ENCODE peak calls at places on chromosomes 2 and 18, in five cellular contexts. One of them, this sample, is unnamed.

GRCh38 chr2:27238976-27239375 is 21.8 kb downstream of the CAD start:
- DNase-seq in body of pancreas: no peak
- DNase-seq in kidney: no peak
- DNase-seq in hepatocyte: no peak
- DNase-seq in naive thymus-derived CD4-positive, alpha-beta T cell: no peak
- DNase-seq in this sample: no peak

GRCh38 chr18:23853448-23854210 is 160.9 kb upstream of the TTC39C start:
- DNase-seq in body of pancreas: no peak
- DNase-seq in kidney: no peak
- DNase-seq in hepatocyte: no peak
- DNase-seq in naive thymus-derived CD4-positive, alpha-beta T cell: no peak
- DNase-seq in this sample: no peak

GRCh38 chr2:169118060-169118459 is 48.7 kb downstream of the DHRS9 start:
- DNase-seq in body of pancreas: no peak
- DNase-seq in kidney: no peak
- DNase-seq in hepatocyte: no peak
- DNase-seq in naive thymus-derived CD4-positive, alpha-beta T cell: no peak
- DNase-seq in this sample: peak; percentile 34

GRCh38 chr2:55883339-55883738 is 40.2 kb downstream of the EFEMP1 start:
- DNase-seq in body of pancreas: no peak
- DNase-seq in kidney: no peak
- DNase-seq in hepatocyte: no peak
- DNase-seq in naive thymus-derived CD4-positive, alpha-beta T cell: no peak
- DNase-seq in this sample: peak; percentile 65

GRCh38 chr2:199875400-199875799 is 24.4 kb upstream of the FTCDNL1 start:
- DNase-seq in body of pancreas: no peak
- DNase-seq in kidney: no peak
- DNase-seq in hepatocyte: no peak
- DNase-seq in naive thymus-derived CD4-positive, alpha-beta T cell: no peak
- DNase-seq in this sample: no peak

GRCh38 chr2:231565915-231566594 is 26.6 kb upstream of the TEX44 start:
- DNase-seq in body of pancreas: no peak
- DNase-seq in kidney: no peak
- DNase-seq in hepatocyte: no peak
- DNase-seq in naive thymus-derived CD4-positive, alpha-beta T cell: no peak
- DNase-seq in this sample: no peak

GRCh38 chr2:47904903-47905453 is 1.3 kb downstream of the FBXO11 start:
- DNase-seq in body of pancreas: peak; percentile 43
- DNase-seq in kidney: peak; percentile 85
- DNase-seq in hepatocyte: no peak
- DNase-seq in naive thymus-derived CD4-positive, alpha-beta T cell: no peak
- DNase-seq in this sample: peak; percentile 58

GRCh38 chr2:25993049-25993448 is 10.8 kb upstream of the KIF3C start:
- DNase-seq in body of pancreas: no peak
- DNase-seq in kidney: no peak
- DNase-seq in hepatocyte: no peak
- DNase-seq in naive thymus-derived CD4-positive, alpha-beta T cell: no peak
- DNase-seq in this sample: no peak

GRCh38 chr2:237968048-237968862 is 1.4 kb downstream of the UBE2F start:
- DNase-seq in body of pancreas: no peak
- DNase-seq in kidney: no peak
- DNase-seq in hepatocyte: peak; percentile 50
- DNase-seq in naive thymus-derived CD4-positive, alpha-beta T cell: peak; percentile 64
- DNase-seq in this sample: peak; percentile 72

GRCh38 chr2:172239944-172240590 is 137.4 kb upstream of the DLX2 start:
- DNase-seq in body of pancreas: no peak
- DNase-seq in kidney: no peak
- DNase-seq in hepatocyte: no peak
- DNase-seq in naive thymus-derived CD4-positive, alpha-beta T cell: no peak
- DNase-seq in this sample: peak; percentile 57

GRCh38 chr18:58135806-58136331 is 91.8 kb downstream of the NEDD4L start:
- DNase-seq in body of pancreas: peak; percentile 66
- DNase-seq in kidney: no peak
- DNase-seq in hepatocyte: peak; percentile 68
- DNase-seq in naive thymus-derived CD4-positive, alpha-beta T cell: peak; percentile 28
- DNase-seq in this sample: peak; percentile 77

GRCh38 chr2:113705982-113706523 is 50.4 kb downstream of the SLC35F5 start:
- DNase-seq in body of pancreas: no peak
- DNase-seq in kidney: no peak
- DNase-seq in hepatocyte: no peak
- DNase-seq in naive thymus-derived CD4-positive, alpha-beta T cell: no peak
- DNase-seq in this sample: peak; percentile 34

GRCh38 chr2:240865391-240865790 is 3.2 kb upstream of the AGXT start:
- DNase-seq in body of pancreas: no peak
- DNase-seq in kidney: no peak
- DNase-seq in hepatocyte: no peak
- DNase-seq in naive thymus-derived CD4-positive, alpha-beta T cell: no peak
- DNase-seq in this sample: no peak

GRCh38 chr2:235054919-235055318 is 103.1 kb downstream of the SH3BP4 start:
- DNase-seq in body of pancreas: no peak
- DNase-seq in kidney: no peak
- DNase-seq in hepatocyte: no peak
- DNase-seq in naive thymus-derived CD4-positive, alpha-beta T cell: no peak
- DNase-seq in this sample: no peak

GRCh38 chr2:74205586-74205985 is 7.2 kb downstream of the MTHFD2 start:
- DNase-seq in body of pancreas: peak; percentile 67
- DNase-seq in kidney: no peak
- DNase-seq in hepatocyte: peak; percentile 27
- DNase-seq in naive thymus-derived CD4-positive, alpha-beta T cell: no peak
- DNase-seq in this sample: no peak

GRCh38 chr2:9631484-9631819 is 655 bp upstream of the YWHAQ start:
- DNase-seq in body of pancreas: no peak
- DNase-seq in kidney: no peak
- DNase-seq in hepatocyte: no peak
- DNase-seq in naive thymus-derived CD4-positive, alpha-beta T cell: no peak
- DNase-seq in this sample: no peak

GRCh38 chr18:12703096-12703567 is 290 bp downstream of the PSMG2 start:
- DNase-seq in body of pancreas: no peak
- DNase-seq in kidney: no peak
- DNase-seq in hepatocyte: no peak
- DNase-seq in naive thymus-derived CD4-positive, alpha-beta T cell: no peak
- DNase-seq in this sample: no peak

GRCh38 chr2:142980246-142981068 is 103.0 kb downstream of the KYNU start:
- DNase-seq in body of pancreas: no peak
- DNase-seq in kidney: no peak
- DNase-seq in hepatocyte: peak; percentile 48
- DNase-seq in naive thymus-derived CD4-positive, alpha-beta T cell: no peak
- DNase-seq in this sample: no peak

GRCh38 chr2:165627463-165627862 is 158.0 kb downstream of the CSRNP3 start:
- DNase-seq in body of pancreas: no peak
- DNase-seq in kidney: no peak
- DNase-seq in hepatocyte: peak; percentile 23
- DNase-seq in naive thymus-derived CD4-positive, alpha-beta T cell: no peak
- DNase-seq in this sample: no peak

GRCh38 chr2:66252002-66252545 is 182.9 kb upstream of the MEIS1 start:
- DNase-seq in body of pancreas: no peak
- DNase-seq in kidney: no peak
- DNase-seq in hepatocyte: no peak
- DNase-seq in naive thymus-derived CD4-positive, alpha-beta T cell: no peak
- DNase-seq in this sample: no peak

GRCh38 chr2:54259413-54260240 is 3.6 kb upstream of the TSPYL6 start:
- DNase-seq in body of pancreas: no peak
- DNase-seq in kidney: no peak
- DNase-seq in hepatocyte: no peak
- DNase-seq in naive thymus-derived CD4-positive, alpha-beta T cell: no peak
- DNase-seq in this sample: no peak

GRCh38 chr2:73640537-73640936 is 1.7 kb downstream of the NAT8 start:
- DNase-seq in body of pancreas: no peak
- DNase-seq in kidney: no peak
- DNase-seq in hepatocyte: no peak
- DNase-seq in naive thymus-derived CD4-positive, alpha-beta T cell: no peak
- DNase-seq in this sample: no peak

GRCh38 chr18:24811963-24812681 is 351.7 kb downstream of the HRH4 start:
- DNase-seq in body of pancreas: no peak
- DNase-seq in kidney: no peak
- DNase-seq in hepatocyte: peak; percentile 10
- DNase-seq in naive thymus-derived CD4-positive, alpha-beta T cell: no peak
- DNase-seq in this sample: no peak

GRCh38 chr2:181072486-181072885 is 92.1 kb downstream of the UBE2E3 start:
- DNase-seq in body of pancreas: no peak
- DNase-seq in kidney: no peak
- DNase-seq in hepatocyte: no peak
- DNase-seq in naive thymus-derived CD4-positive, alpha-beta T cell: no peak
- DNase-seq in this sample: no peak

GRCh38 chr2:173884403-173884802 is 80.8 kb downstream of the SP3 start:
- DNase-seq in body of pancreas: peak; percentile 70
- DNase-seq in kidney: no peak
- DNase-seq in hepatocyte: peak; percentile 29
- DNase-seq in naive thymus-derived CD4-positive, alpha-beta T cell: peak; percentile 13
- DNase-seq in this sample: peak; percentile 66

GRCh38 chr2:34316788-34317187 is 717.7 kb upstream of the FAM98A start:
- DNase-seq in body of pancreas: no peak
- DNase-seq in kidney: no peak
- DNase-seq in hepatocyte: no peak
- DNase-seq in naive thymus-derived CD4-positive, alpha-beta T cell: no peak
- DNase-seq in this sample: no peak

GRCh38 chr2:239275871-239276812 is 124.7 kb downstream of the HDAC4 start:
- DNase-seq in body of pancreas: no peak
- DNase-seq in kidney: peak; percentile 86
- DNase-seq in hepatocyte: no peak
- DNase-seq in naive thymus-derived CD4-positive, alpha-beta T cell: no peak
- DNase-seq in this sample: peak; percentile 61

GRCh38 chr2:239278941-239279365 is 121.9 kb downstream of the HDAC4 start:
- DNase-seq in body of pancreas: no peak
- DNase-seq in kidney: no peak
- DNase-seq in hepatocyte: no peak
- DNase-seq in naive thymus-derived CD4-positive, alpha-beta T cell: no peak
- DNase-seq in this sample: peak; percentile 11

GRCh38 chr2:239278361-239278760 is 122.5 kb downstream of the HDAC4 start:
- DNase-seq in body of pancreas: no peak
- DNase-seq in kidney: no peak
- DNase-seq in hepatocyte: no peak
- DNase-seq in naive thymus-derived CD4-positive, alpha-beta T cell: no peak
- DNase-seq in this sample: peak; percentile 9

GRCh38 chr2:239276813-239277193 is 124.0 kb downstream of the HDAC4 start:
- DNase-seq in body of pancreas: no peak
- DNase-seq in kidney: no peak
- DNase-seq in hepatocyte: no peak
- DNase-seq in naive thymus-derived CD4-positive, alpha-beta T cell: no peak
- DNase-seq in this sample: no peak

DNA sequence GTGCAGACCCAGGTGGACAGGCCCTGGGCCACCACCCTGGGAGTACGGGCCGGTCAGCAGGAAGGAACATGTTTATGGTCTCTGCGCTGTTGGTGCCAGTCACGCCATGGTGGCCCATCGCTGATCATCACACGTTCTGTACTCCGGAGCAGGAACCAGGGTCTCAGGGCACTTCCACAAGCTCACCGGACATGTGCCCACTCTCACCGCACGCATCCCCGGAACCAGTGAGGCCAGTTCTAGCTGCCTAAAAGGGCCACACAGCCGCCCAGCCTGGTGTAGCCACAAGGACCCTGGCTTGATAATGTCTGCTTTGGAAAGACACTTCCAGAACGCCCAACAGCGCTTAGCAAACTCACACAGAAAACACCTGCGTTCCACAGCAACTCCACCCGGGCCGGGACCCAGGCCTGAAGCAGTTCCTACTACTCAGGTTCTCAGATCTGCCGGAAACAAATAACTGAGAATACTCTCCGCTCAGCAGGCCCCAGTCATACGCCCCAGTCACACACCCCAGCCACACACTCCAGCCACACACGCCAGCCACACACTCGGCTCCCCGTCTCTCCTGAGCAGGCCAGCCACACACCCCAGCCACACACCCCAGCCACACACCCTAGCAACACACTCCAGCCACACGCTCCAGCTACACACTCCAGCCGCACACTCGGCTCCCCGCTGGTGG is 123.3 kb downstream of the HDAC4 start:
- DNase-seq in body of pancreas: no peak
- DNase-seq in kidney: no peak
- DNase-seq in hepatocyte: no peak
- DNase-seq in naive thymus-derived CD4-positive, alpha-beta T cell: no peak
- DNase-seq in this sample: peak; percentile 13
- H3K27ac ChIP-seq in body of pancreas: no peak overlapping the region
- H3K27ac ChIP-seq in kidney: no peak overlapping the region
- H3K27ac ChIP-seq in hepatocyte: no peak overlapping the region
- H3K27ac ChIP-seq in naive thymus-derived CD4-positive, alpha-beta T cell: no peak overlapping the region
- H3K27ac ChIP-seq in this sample: no peak overlapping the region

GRCh38 chr2:24210106-24210455 is 35.2 kb downstream of the FAM228A start:
- DNase-seq in body of pancreas: no peak
- DNase-seq in kidney: no peak
- DNase-seq in hepatocyte: no peak
- DNase-seq in naive thymus-derived CD4-positive, alpha-beta T cell: no peak
- DNase-seq in this sample: no peak
- H3K36me3 ChIP-seq in body of pancreas: no peaks in the 10 kb centered on the region
- H3K36me3 ChIP-seq in kidney: peaks cover 53% of the 10 kb centered on the region
- H3K36me3 ChIP-seq in hepatocyte: no peaks in the 10 kb centered on the region
- H3K36me3 ChIP-seq in naive thymus-derived CD4-positive, alpha-beta T cell: peaks cover 12% of the 10 kb centered on the region
- H3K36me3 ChIP-seq in this sample: no peaks in the 10 kb centered on the region

GRCh38 chr2:239626971-239627598 is 226.3 kb upstream of the HDAC4 start:
- DNase-seq in body of pancreas: no peak
- DNase-seq in kidney: no peak
- DNase-seq in hepatocyte: no peak
- DNase-seq in naive thymus-derived CD4-positive, alpha-beta T cell: no peak
- DNase-seq in this sample: no peak

GRCh38 chr2:239625913-239626734 is 225.3 kb upstream of the HDAC4 start:
- DNase-seq in body of pancreas: no peak
- DNase-seq in kidney: no peak
- DNase-seq in hepatocyte: no peak
- DNase-seq in naive thymus-derived CD4-positive, alpha-beta T cell: no peak
- DNase-seq in this sample: no peak

GRCh38 chr2:239625106-239625845 is 224.5 kb upstream of the HDAC4 start:
- DNase-seq in body of pancreas: no peak
- DNase-seq in kidney: no peak
- DNase-seq in hepatocyte: no peak
- DNase-seq in naive thymus-derived CD4-positive, alpha-beta T cell: no peak
- DNase-seq in this sample: no peak

GRCh38 chr2:239616729-239617128 is 215.9 kb upstream of the HDAC4 start:
- DNase-seq in body of pancreas: no peak
- DNase-seq in kidney: no peak
- DNase-seq in hepatocyte: no peak
- DNase-seq in naive thymus-derived CD4-positive, alpha-beta T cell: no peak
- DNase-seq in this sample: no peak

GRCh38 chr2:239621611-239622010 is 220.8 kb upstream of the HDAC4 start:
- DNase-seq in body of pancreas: no peak
- DNase-seq in kidney: no peak
- DNase-seq in hepatocyte: no peak
- DNase-seq in naive thymus-derived CD4-positive, alpha-beta T cell: no peak
- DNase-seq in this sample: no peak
- H3K4me1 ChIP-seq in body of pancreas: no peaks in the 10 kb centered on the region
- H3K4me1 ChIP-seq in kidney: no peaks in the 10 kb centered on the region
- H3K4me1 ChIP-seq in hepatocyte: no peaks in the 10 kb centered on the region
- H3K4me1 ChIP-seq in naive thymus-derived CD4-positive, alpha-beta T cell: peaks cover 23% of the 10 kb centered on the region
- H3K4me1 ChIP-seq in this sample: no peaks in the 10 kb centered on the region

DNA sequence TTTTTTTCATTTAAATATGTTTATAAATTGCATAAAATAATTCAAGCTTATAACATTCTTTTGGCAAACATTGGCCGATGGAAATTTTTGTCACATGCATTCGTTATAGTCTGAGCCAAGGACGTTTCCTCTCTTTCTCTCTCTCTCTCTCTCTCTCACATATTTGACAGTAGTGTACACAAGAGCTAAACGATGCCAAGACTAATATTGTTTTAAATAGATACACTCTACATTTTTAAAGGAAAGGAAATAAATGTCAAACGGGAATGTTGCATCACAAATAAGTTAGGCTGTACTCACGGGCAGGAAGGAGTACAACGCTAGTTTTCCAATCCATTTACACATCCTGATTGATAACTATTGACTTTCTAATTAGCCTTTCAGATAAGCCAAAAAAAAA is 251.2 kb upstream of the SMIM21 start:
- DNase-seq in body of pancreas: no peak
- DNase-seq in kidney: no peak
- DNase-seq in hepatocyte: no peak
- DNase-seq in naive thymus-derived CD4-positive, alpha-beta T cell: no peak
- DNase-seq in this sample: no peak
- H3K27ac ChIP-seq in body of pancreas: no peak overlapping the region
- H3K27ac ChIP-seq in kidney: no peak overlapping the region
- H3K27ac ChIP-seq in hepatocyte: no peak overlapping the region
- H3K27ac ChIP-seq in naive thymus-derived CD4-positive, alpha-beta T cell: no peak overlapping the region
- H3K27ac ChIP-seq in this sample: no peak overlapping the region

This sample was measured in testis.